ENCODE peak calls at places on chromosomes 6 and 20, in nine cellular contexts. One of them, this sample, is unnamed. For H3K27me3 and H3K36me3, the result is how much of the 10 kb centered on the place peaks cover.

GRCh38 chr6:110033749-110034636 is 55.9 kb downstream of the GPR6 start:
- DNase-seq in uterus: no peak
- DNase-seq in mammary epithelial cell: no peak
- DNase-seq in left lung: no peak
- DNase-seq in hepatocyte: no peak
- DNase-seq in neural progenitor cell: no peak
- DNase-seq in GM23338: no peak
- DNase-seq in CD4-positive, alpha-beta memory T cell: no peak
- DNase-seq in GM23248: no peak
- DNase-seq in this sample: no peak

GRCh38 chr6:20921533-20921932 is 387.3 kb downstream of the CDKAL1 start:
- DNase-seq in uterus: no peak
- DNase-seq in mammary epithelial cell: no peak
- DNase-seq in GM23248: peak
- DNase-seq in hepatocyte: no peak
- DNase-seq in left lung: no peak
- DNase-seq in CD4-positive, alpha-beta memory T cell: no peak
- DNase-seq in neural progenitor cell: no peak
- DNase-seq in GM23338: no peak
- DNase-seq in this sample: no peak

GRCh38 chr6:123925360-123925759 is 121.7 kb downstream of the NKAIN2 start:
- DNase-seq in neural progenitor cell: no peak
- DNase-seq in uterus: no peak
- DNase-seq in GM23248: no peak
- DNase-seq in left lung: no peak
- DNase-seq in CD4-positive, alpha-beta memory T cell: no peak
- DNase-seq in mammary epithelial cell: peak
- DNase-seq in GM23338: no peak
- DNase-seq in hepatocyte: no peak
- DNase-seq in this sample: no peak

GRCh38 chr20:1299522-1299921 is 29.4 kb downstream of the SDCBP2 start:
- DNase-seq in mammary epithelial cell: no peak
- DNase-seq in left lung: no peak
- DNase-seq in GM23248: no peak
- DNase-seq in neural progenitor cell: peak
- DNase-seq in GM23338: peak
- DNase-seq in uterus: no peak
- DNase-seq in CD4-positive, alpha-beta memory T cell: no peak
- DNase-seq in hepatocyte: no peak
- DNase-seq in this sample: no peak

GRCh38 chr6:18595774-18596528 is 208.8 kb downstream of the RNF144B start:
- DNase-seq in neural progenitor cell: peak
- DNase-seq in CD4-positive, alpha-beta memory T cell: peak
- DNase-seq in GM23338: peak
- DNase-seq in mammary epithelial cell: peak
- DNase-seq in GM23248: peak
- DNase-seq in uterus: peak
- DNase-seq in left lung: no peak
- DNase-seq in hepatocyte: peak
- DNase-seq in this sample: peak

GRCh38 chr20:9392892-9393857 is 121.2 kb upstream of the LAMP5 start:
- DNase-seq in GM23248: peak
- DNase-seq in hepatocyte: peak
- DNase-seq in left lung: peak
- DNase-seq in GM23338: peak
- DNase-seq in neural progenitor cell: peak
- DNase-seq in CD4-positive, alpha-beta memory T cell: no peak
- DNase-seq in uterus: peak
- DNase-seq in mammary epithelial cell: peak
- DNase-seq in this sample: peak

GRCh38 chr6:68967549-68968300 is 332.6 kb downstream of the ADGRB3 start:
- DNase-seq in GM23248: peak
- DNase-seq in neural progenitor cell: peak
- DNase-seq in GM23338: peak
- DNase-seq in CD4-positive, alpha-beta memory T cell: peak
- DNase-seq in left lung: no peak
- DNase-seq in hepatocyte: peak
- DNase-seq in uterus: peak
- DNase-seq in mammary epithelial cell: peak
- DNase-seq in this sample: peak

GRCh38 chr6:132715204-132715603 is 1.3 kb upstream of the VNN1 start:
- DNase-seq in mammary epithelial cell: peak
- DNase-seq in neural progenitor cell: peak
- DNase-seq in hepatocyte: peak
- DNase-seq in GM23248: peak
- DNase-seq in left lung: no peak
- DNase-seq in CD4-positive, alpha-beta memory T cell: no peak
- DNase-seq in uterus: no peak
- DNase-seq in GM23338: peak
- DNase-seq in this sample: peak

GRCh38 chr20:1087311-1087710 is 31.1 kb upstream of the PSMF1 start:
- DNase-seq in neural progenitor cell: no peak
- DNase-seq in GM23338: no peak
- DNase-seq in GM23248: no peak
- DNase-seq in hepatocyte: no peak
- DNase-seq in CD4-positive, alpha-beta memory T cell: no peak
- DNase-seq in uterus: no peak
- DNase-seq in left lung: no peak
- DNase-seq in mammary epithelial cell: peak
- DNase-seq in this sample: no peak

GRCh38 chr20:45037050-45037449 is 63.9 kb downstream of the KCNS1 start:
- DNase-seq in GM23248: peak
- DNase-seq in mammary epithelial cell: peak
- DNase-seq in neural progenitor cell: no peak
- DNase-seq in left lung: no peak
- DNase-seq in CD4-positive, alpha-beta memory T cell: no peak
- DNase-seq in uterus: peak
- DNase-seq in hepatocyte: no peak
- DNase-seq in GM23338: no peak
- DNase-seq in this sample: no peak

GRCh38 chr6:47665112-47665511 is 33.3 kb upstream of the ADGRF4 start:
- DNase-seq in uterus: no peak
- DNase-seq in neural progenitor cell: no peak
- DNase-seq in left lung: no peak
- DNase-seq in mammary epithelial cell: peak
- DNase-seq in CD4-positive, alpha-beta memory T cell: no peak
- DNase-seq in GM23338: no peak
- DNase-seq in GM23248: no peak
- DNase-seq in hepatocyte: peak
- DNase-seq in this sample: no peak

GRCh38 chr6:17297261-17298080 is 16.3 kb downstream of the RBM24 start:
- DNase-seq in neural progenitor cell: no peak
- DNase-seq in GM23248: no peak
- DNase-seq in hepatocyte: no peak
- DNase-seq in left lung: no peak
- DNase-seq in mammary epithelial cell: no peak
- DNase-seq in GM23338: no peak
- DNase-seq in CD4-positive, alpha-beta memory T cell: no peak
- DNase-seq in uterus: no peak
- DNase-seq in this sample: no peak

GRCh38 chr20:3119044-3119443 is 34.5 kb upstream of the AVP start:
- DNase-seq in GM23338: no peak
- DNase-seq in left lung: no peak
- DNase-seq in uterus: no peak
- DNase-seq in neural progenitor cell: no peak
- DNase-seq in GM23248: peak
- DNase-seq in mammary epithelial cell: no peak
- DNase-seq in CD4-positive, alpha-beta memory T cell: no peak
- DNase-seq in hepatocyte: no peak
- DNase-seq in this sample: no peak

GRCh38 chr6:116029535-116029934 is 31.2 kb downstream of the FRK start:
- DNase-seq in CD4-positive, alpha-beta memory T cell: no peak
- DNase-seq in uterus: no peak
- DNase-seq in hepatocyte: no peak
- DNase-seq in GM23248: no peak
- DNase-seq in left lung: no peak
- DNase-seq in mammary epithelial cell: no peak
- DNase-seq in neural progenitor cell: no peak
- DNase-seq in GM23338: no peak
- DNase-seq in this sample: no peak

DNA sequence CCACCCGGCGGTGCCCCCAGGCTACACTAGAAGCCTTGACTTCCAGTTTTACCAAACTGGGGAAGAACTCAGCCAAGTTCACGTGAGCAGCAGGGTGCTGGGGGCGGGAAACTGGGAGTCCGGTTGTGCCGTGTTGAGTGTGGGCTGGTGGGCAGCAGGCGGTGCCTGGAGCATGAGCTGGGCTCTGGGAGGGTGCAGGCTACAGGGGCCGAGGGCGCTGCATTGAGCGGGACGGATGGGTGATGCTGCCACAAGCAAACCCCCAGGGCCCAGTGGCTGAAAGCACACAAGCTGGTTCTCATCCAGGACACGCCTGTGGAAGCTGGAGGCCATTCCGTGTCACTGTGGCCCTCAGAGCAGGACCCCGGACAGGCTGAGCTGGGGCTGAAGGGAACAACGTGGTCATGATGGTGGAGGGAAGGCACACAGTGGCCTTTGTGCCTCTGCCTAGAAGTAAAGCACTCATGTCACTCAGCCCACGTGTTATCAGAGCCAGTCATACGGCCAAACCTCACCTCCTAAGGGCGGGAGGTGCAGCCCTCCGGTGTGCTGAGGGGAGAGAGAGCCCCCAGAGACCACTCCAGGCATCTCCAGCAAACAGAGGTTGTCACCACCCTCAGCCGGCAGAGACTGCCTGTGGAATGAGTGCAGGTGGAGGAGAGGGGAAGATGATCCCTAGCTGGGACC is 29.5 kb downstream of the RBM38 start:
- DNase-seq in hepatocyte: no peak
- DNase-seq in left lung: peak
- DNase-seq in CD4-positive, alpha-beta memory T cell: no peak
- DNase-seq in GM23248: no peak
- DNase-seq in uterus: no peak
- DNase-seq in mammary epithelial cell: no peak
- DNase-seq in GM23338: no peak
- DNase-seq in neural progenitor cell: no peak
- DNase-seq in this sample: no peak
- H3K27me3 ChIP-seq in hepatocyte: under half
- H3K27me3 ChIP-seq in left lung: under half
- H3K27me3 ChIP-seq in CD4-positive, alpha-beta memory T cell: under half
- H3K27me3 ChIP-seq in GM23248: under half
- H3K27me3 ChIP-seq in uterus: under half
- H3K27me3 ChIP-seq in mammary epithelial cell: under half
- H3K27me3 ChIP-seq in GM23338: under half
- H3K27me3 ChIP-seq in neural progenitor cell: under half
- H3K27me3 ChIP-seq in this sample: under half

GRCh38 chr20:5570442-5570841 is 179.8 kb upstream of the SHLD1 start:
- DNase-seq in neural progenitor cell: no peak
- DNase-seq in left lung: no peak
- DNase-seq in GM23248: no peak
- DNase-seq in mammary epithelial cell: no peak
- DNase-seq in hepatocyte: no peak
- DNase-seq in GM23338: no peak
- DNase-seq in uterus: no peak
- DNase-seq in CD4-positive, alpha-beta memory T cell: no peak
- DNase-seq in this sample: no peak
- H3K36me3 ChIP-seq in neural progenitor cell: under half
- H3K36me3 ChIP-seq in left lung: under half
- H3K36me3 ChIP-seq in GM23248: half or more
- H3K36me3 ChIP-seq in mammary epithelial cell: under half
- H3K36me3 ChIP-seq in hepatocyte: under half
- H3K36me3 ChIP-seq in GM23338: under half
- H3K36me3 ChIP-seq in uterus: under half
- H3K36me3 ChIP-seq in CD4-positive, alpha-beta memory T cell: half or more
- H3K36me3 ChIP-seq in this sample: under half

GRCh38 chr20:17444091-17444490 is 87.1 kb downstream of the BFSP1 start:
- DNase-seq in mammary epithelial cell: no peak
- DNase-seq in GM23248: no peak
- DNase-seq in GM23338: no peak
- DNase-seq in hepatocyte: no peak
- DNase-seq in CD4-positive, alpha-beta memory T cell: no peak
- DNase-seq in neural progenitor cell: no peak
- DNase-seq in uterus: no peak
- DNase-seq in left lung: no peak
- DNase-seq in this sample: no peak

GRCh38 chr20:17443326-17443858 is 87.8 kb downstream of the BFSP1 start:
- DNase-seq in mammary epithelial cell: no peak
- DNase-seq in CD4-positive, alpha-beta memory T cell: no peak
- DNase-seq in hepatocyte: no peak
- DNase-seq in uterus: no peak
- DNase-seq in neural progenitor cell: no peak
- DNase-seq in left lung: no peak
- DNase-seq in GM23248: no peak
- DNase-seq in GM23338: no peak
- DNase-seq in this sample: no peak

GRCh38 chr20:17441745-17442144 is 89.4 kb downstream of the BFSP1 start:
- DNase-seq in GM23248: no peak
- DNase-seq in CD4-positive, alpha-beta memory T cell: no peak
- DNase-seq in uterus: no peak
- DNase-seq in hepatocyte: no peak
- DNase-seq in left lung: no peak
- DNase-seq in mammary epithelial cell: no peak
- DNase-seq in neural progenitor cell: no peak
- DNase-seq in GM23338: no peak
- DNase-seq in this sample: no peak

GRCh38 chr20:17439897-17440296 is 91.3 kb downstream of the BFSP1 start:
- DNase-seq in hepatocyte: no peak
- DNase-seq in mammary epithelial cell: no peak
- DNase-seq in CD4-positive, alpha-beta memory T cell: no peak
- DNase-seq in uterus: no peak
- DNase-seq in GM23338: no peak
- DNase-seq in GM23248: no peak
- DNase-seq in neural progenitor cell: no peak
- DNase-seq in left lung: no peak
- DNase-seq in this sample: no peak

DNA sequence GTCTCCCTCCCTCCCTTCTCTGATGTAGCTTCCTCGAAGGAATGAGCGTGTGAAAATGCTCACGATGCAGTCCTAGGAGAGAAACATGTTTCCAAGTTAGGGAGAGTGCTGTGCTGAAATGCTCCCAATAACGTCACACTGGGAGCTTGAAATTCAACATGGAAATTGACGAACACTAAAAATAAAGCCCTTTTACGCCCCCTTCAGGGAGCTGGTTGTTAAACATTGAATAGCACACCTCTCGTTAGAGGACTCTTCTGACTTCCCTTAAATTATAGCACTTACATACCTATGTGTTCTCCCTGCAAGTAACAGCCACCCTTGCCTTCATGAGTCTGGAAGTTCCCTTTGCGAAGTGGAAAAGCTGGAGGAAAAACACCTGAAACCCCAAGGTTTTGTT is 88.6 kb downstream of the BFSP1 start:
- DNase-seq in mammary epithelial cell: no peak
- DNase-seq in GM23338: peak
- DNase-seq in GM23248: no peak
- DNase-seq in neural progenitor cell: peak
- DNase-seq in uterus: no peak
- DNase-seq in hepatocyte: no peak
- DNase-seq in left lung: no peak
- DNase-seq in CD4-positive, alpha-beta memory T cell: no peak
- DNase-seq in this sample: no peak
- H3K27me3 ChIP-seq in mammary epithelial cell: under half
- H3K27me3 ChIP-seq in GM23338: under half
- H3K27me3 ChIP-seq in GM23248: under half
- H3K27me3 ChIP-seq in neural progenitor cell: under half
- H3K27me3 ChIP-seq in uterus: under half
- H3K27me3 ChIP-seq in hepatocyte: under half
- H3K27me3 ChIP-seq in left lung: under half
- H3K27me3 ChIP-seq in CD4-positive, alpha-beta memory T cell: under half
- H3K27me3 ChIP-seq in this sample: under half

GRCh38 chr6:7604003-7604402 is 14.0 kb downstream of the SNRNP48 start:
- DNase-seq in uterus: no peak
- DNase-seq in neural progenitor cell: no peak
- DNase-seq in left lung: no peak
- DNase-seq in hepatocyte: peak
- DNase-seq in GM23338: no peak
- DNase-seq in GM23248: no peak
- DNase-seq in mammary epithelial cell: no peak
- DNase-seq in CD4-positive, alpha-beta memory T cell: no peak
- DNase-seq in this sample: no peak

GRCh38 chr6:7604506-7604905 is 14.5 kb downstream of the SNRNP48 start:
- DNase-seq in uterus: no peak
- DNase-seq in mammary epithelial cell: no peak
- DNase-seq in CD4-positive, alpha-beta memory T cell: no peak
- DNase-seq in neural progenitor cell: no peak
- DNase-seq in hepatocyte: no peak
- DNase-seq in left lung: no peak
- DNase-seq in GM23338: no peak
- DNase-seq in GM23248: no peak
- DNase-seq in this sample: no peak
- H3K36me3 ChIP-seq in uterus: under half
- H3K36me3 ChIP-seq in mammary epithelial cell: under half
- H3K36me3 ChIP-seq in CD4-positive, alpha-beta memory T cell: half or more
- H3K36me3 ChIP-seq in neural progenitor cell: under half
- H3K36me3 ChIP-seq in hepatocyte: under half
- H3K36me3 ChIP-seq in left lung: under half
- H3K36me3 ChIP-seq in GM23338: half or more
- H3K36me3 ChIP-seq in GM23248: half or more
- H3K36me3 ChIP-seq in this sample: half or more

This sample was measured in brain microvascular endothelial cell.